ENCODE peak calls at places on chromosome 11, in four cellular contexts. One of them, this sample, is unnamed.

GRCh38 chr11:118956094-118956846 is at the start of gene UPK2:
- DNase-seq in GM12878: peak; percentile 19
- DNase-seq in tibial artery: peak; percentile 91
- DNase-seq in cardiac muscle cell: peak; percentile 92
- DNase-seq in this sample: peak; percentile 93

GRCh38 chr11:10528121-10528520 is 12.9 kb downstream of the RNF141 start:
- DNase-seq in tibial artery: no peak
- DNase-seq in cardiac muscle cell: no peak
- DNase-seq in GM12878: no peak
- DNase-seq in this sample: no peak

GRCh38 chr11:61488651-61489291 is 19.8 kb upstream of the LRRC10B start:
- DNase-seq in tibial artery: peak; percentile 93
- DNase-seq in GM12878: no peak
- DNase-seq in cardiac muscle cell: peak; percentile 42
- DNase-seq in this sample: no peak

GRCh38 chr11:62842171-62842717 is 2.9 kb upstream of the WDR74 start:
- DNase-seq in tibial artery: peak; percentile 72
- DNase-seq in cardiac muscle cell: peak; percentile 27
- DNase-seq in GM12878: no peak
- DNase-seq in this sample: peak; percentile 75

GRCh38 chr11:60863550-60864521 is 3.5 kb upstream of the ZP1 start:
- DNase-seq in GM12878: no peak
- DNase-seq in cardiac muscle cell: peak; percentile 7
- DNase-seq in tibial artery: peak; percentile 31
- DNase-seq in this sample: peak; percentile 25

GRCh38 chr11:16846305-16846704 is 107.9 kb downstream of the C11orf58 start:
- DNase-seq in GM12878: no peak
- DNase-seq in tibial artery: no peak
- DNase-seq in cardiac muscle cell: no peak
- DNase-seq in this sample: no peak

GRCh38 chr11:66408488-66409214 is 12.2 kb upstream of the NPAS4 start:
- DNase-seq in GM12878: peak; percentile 36
- DNase-seq in cardiac muscle cell: peak; percentile 99
- DNase-seq in tibial artery: peak; percentile 96
- DNase-seq in this sample: peak; percentile 95

GRCh38 chr11:35247863-35248262 is 108.9 kb downstream of the CD44 start:
- DNase-seq in cardiac muscle cell: no peak
- DNase-seq in tibial artery: no peak
- DNase-seq in GM12878: no peak
- DNase-seq in this sample: no peak

GRCh38 chr11:89489930-89490329 is 1.2 kb downstream of the NOX4 start:
- DNase-seq in GM12878: no peak
- DNase-seq in tibial artery: no peak
- DNase-seq in cardiac muscle cell: no peak
- DNase-seq in this sample: no peak
- H3K4me3 ChIP-seq in GM12878: no peak overlapping the region
- H3K4me3 ChIP-seq in tibial artery: peak overlapping the region; percentile 58
- H3K4me3 ChIP-seq in cardiac muscle cell: no peak overlapping the region
- H3K4me3 ChIP-seq in this sample: peak overlapping the region; percentile 64

DNA sequence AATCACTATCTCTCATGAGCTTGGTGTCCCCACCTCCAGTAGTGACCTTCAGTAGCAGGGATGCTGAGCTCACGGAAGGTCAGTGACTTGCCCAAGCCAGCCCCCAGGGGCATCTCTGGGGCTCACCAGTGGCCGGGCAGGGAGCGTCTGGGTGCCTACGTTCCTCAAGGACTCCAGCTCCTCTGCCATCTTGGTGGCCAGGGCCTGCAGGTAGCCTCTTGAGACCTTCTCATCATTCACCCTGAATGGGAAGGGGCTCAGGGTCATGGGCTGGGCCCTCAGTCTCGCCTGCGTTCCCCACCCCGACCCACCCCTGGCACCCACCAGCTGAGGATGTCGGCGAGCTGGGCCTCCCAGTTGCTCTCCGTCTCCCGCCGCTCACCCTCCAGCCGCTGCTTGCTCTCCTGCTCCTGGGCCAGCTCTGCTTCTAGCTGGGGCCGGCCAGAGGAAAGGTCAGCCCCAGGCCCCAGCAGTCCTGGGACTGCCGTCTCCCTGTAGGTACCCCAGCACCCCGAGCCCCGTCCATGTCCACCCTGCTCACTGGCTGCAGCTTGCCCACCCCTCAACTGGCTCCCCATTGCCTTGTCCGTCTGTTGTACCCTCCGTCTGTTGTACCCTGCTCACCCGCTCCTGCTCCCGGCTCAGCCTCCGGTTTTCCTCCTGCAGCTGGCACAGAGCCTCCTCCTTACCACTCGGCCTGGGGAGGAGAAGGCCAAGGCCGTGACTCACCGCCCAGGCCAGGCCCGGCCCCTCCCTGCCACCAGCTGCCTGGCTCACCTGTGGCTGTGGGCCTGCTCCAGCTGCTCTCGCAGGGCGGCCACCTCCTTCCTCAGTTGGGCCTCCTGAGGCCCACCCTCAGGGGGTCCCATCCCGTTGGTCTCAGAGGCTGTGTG is 9.5 kb downstream of the CDC42BPG start:
- DNase-seq in tibial artery: no peak
- DNase-seq in GM12878: no peak
- DNase-seq in cardiac muscle cell: no peak
- DNase-seq in this sample: no peak
- H3K27ac ChIP-seq in tibial artery: no peak overlapping the region
- H3K27ac ChIP-seq in GM12878: no peak overlapping the region
- H3K27ac ChIP-seq in cardiac muscle cell: no peak overlapping the region
- H3K27ac ChIP-seq in this sample: no peak overlapping the region

DNA sequence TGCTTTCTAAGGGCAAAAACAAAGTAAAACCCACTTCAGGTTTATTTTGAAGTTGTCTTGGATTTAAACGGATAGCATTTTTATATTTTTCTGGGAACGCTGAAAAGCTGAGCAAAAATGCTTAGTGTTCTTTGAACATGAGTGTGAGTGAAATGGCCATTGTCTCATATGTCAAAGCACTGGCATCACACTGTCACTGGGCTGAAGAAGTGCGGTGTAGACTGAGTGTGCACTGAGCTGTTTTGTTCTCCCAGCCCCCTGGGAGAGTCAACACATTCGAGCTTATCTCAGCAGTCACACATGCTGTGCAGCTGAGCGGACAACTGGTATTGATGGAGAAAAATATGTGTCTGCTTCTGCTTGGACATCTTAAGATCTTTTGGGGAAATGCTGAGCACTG is 90.7 kb downstream of the TECTA start:
- DNase-seq in tibial artery: no peak
- DNase-seq in cardiac muscle cell: peak; percentile 31
- DNase-seq in GM12878: no peak
- DNase-seq in this sample: no peak
- TF ChIP-seq CTCF in tibial artery: no peak
- TF ChIP-seq CTCF in cardiac muscle cell: no peak
- TF ChIP-seq CTCF in GM12878: no peak
- TF ChIP-seq CTCF in this sample: no peak

GRCh38 chr11:128575956-128576340 is 11.4 kb downstream of the ETS1 start:
- DNase-seq in cardiac muscle cell: no peak
- DNase-seq in GM12878: no peak
- DNase-seq in tibial artery: no peak
- DNase-seq in this sample: no peak
- H3K4me3 ChIP-seq in cardiac muscle cell: no peak overlapping the region
- H3K4me3 ChIP-seq in GM12878: no peak overlapping the region
- H3K4me3 ChIP-seq in tibial artery: no peak overlapping the region
- H3K4me3 ChIP-seq in this sample: no peak overlapping the region

DNA sequence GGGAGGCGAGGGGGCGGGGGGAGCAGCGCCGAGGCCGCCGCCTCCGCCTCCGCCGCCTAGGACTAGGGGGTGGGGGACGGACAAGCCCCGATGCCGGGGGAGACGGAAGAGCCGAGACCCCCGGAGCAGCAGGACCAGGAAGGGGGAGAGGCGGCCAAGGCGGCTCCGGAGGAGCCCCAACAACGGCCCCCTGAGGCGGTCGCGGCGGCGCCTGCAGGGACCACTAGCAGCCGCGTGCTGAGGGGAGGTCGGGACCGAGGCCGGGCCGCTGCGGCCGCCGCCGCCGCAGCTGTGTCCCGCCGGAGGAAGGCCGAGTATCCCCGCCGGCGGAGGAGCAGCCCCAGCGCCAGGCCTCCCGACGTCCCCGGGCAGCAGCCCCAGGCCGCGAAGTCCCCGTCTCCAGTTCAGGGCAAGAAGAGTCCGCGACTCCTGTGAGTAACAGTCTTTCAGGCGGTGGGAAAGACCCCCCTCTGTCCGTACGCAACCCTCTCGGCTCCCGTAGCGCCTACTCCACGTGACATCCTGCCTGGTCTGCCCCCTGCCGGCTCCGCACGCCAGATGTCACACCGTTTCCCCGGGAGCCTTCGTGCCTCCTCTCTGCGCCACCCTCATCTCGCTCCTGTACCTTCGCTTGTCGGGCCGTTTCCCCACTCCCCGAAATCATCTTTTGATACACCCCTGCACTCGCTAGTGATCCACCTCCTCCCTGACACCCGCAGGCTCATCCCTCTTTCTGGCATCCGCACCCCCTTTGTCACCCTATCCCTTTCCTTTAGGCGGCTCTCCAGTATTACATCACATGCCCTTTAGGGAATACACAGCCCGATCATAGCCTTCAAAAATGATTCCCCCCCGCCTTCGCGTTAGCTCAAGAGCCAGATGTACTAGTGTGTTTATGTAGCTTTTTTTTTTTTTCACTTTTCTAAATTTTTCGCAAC is 598 bp downstream of the ZFP91 start:
- DNase-seq in tibial artery: peak; percentile 96
- DNase-seq in GM12878: no peak
- DNase-seq in cardiac muscle cell: peak; percentile 94
- DNase-seq in this sample: peak; percentile 96
- H3K27ac ChIP-seq in tibial artery: peak overlapping the region; percentile 100
- H3K27ac ChIP-seq in GM12878: peak overlapping the region; percentile 98
- H3K27ac ChIP-seq in cardiac muscle cell: peak overlapping the region; percentile 100
- H3K27ac ChIP-seq in this sample: peak overlapping the region; percentile 99

GRCh38 chr11:74170694-74171629 is at the start of the genes C2CD3 and PPME1:
- DNase-seq in tibial artery: peak; percentile 99
- DNase-seq in cardiac muscle cell: peak; percentile 99
- DNase-seq in GM12878: peak; percentile 100
- DNase-seq in this sample: peak; percentile 98
- TF ChIP-seq CTCF in tibial artery: peak; percentile 3
- TF ChIP-seq CTCF in cardiac muscle cell: peak; percentile 47
- TF ChIP-seq CTCF in GM12878: peak; percentile 11
- TF ChIP-seq CTCF in this sample: peak; percentile 25

GRCh38 chr11:368414-369335 is 624 bp upstream of the B4GALNT4 start:
- DNase-seq in tibial artery: no peak
- DNase-seq in GM12878: no peak
- DNase-seq in cardiac muscle cell: peak; percentile 70
- DNase-seq in this sample: no peak
- H3K4me3 ChIP-seq in tibial artery: no peak overlapping the region
- H3K4me3 ChIP-seq in GM12878: no peak overlapping the region
- H3K4me3 ChIP-seq in cardiac muscle cell: peak overlapping the region; percentile 52
- H3K4me3 ChIP-seq in this sample: no peak overlapping the region

This sample was measured in ascending aorta.